ENCODE peak calls at places on chromosomes 13 and 19, in eight cellular contexts. R, O, H, S, P, A, V and L are unnamed samples.

GRCh38 chr19:42421591-42422031 is 5.6 kb downstream of the LIPE start:
- DNase-seq in O (peak), H (no peak), P (no peak), A (no peak), S (no peak), V (no peak), R (no peak), L (no peak)

GRCh38 chr19:49652723-49653465 is 10.9 kb downstream of the SCAF1 start:
- DNase-seq in P (no peak), V (no peak), R (no peak), O (no peak), A (no peak), S (no peak), H (no peak), L (no peak)

GRCh38 chr19:403221-404036 is 5.5 kb downstream of the C2CD4C start:
- DNase-seq in V (peak), P (no peak), R (no peak), H (no peak), S (no peak), A (no peak), O (no peak), L (no peak)

GRCh38 chr13:75635101-75635620 is 969 bp upstream of the LMO7 start:
- DNase-seq in H (no peak), P (no peak), O (no peak), V (no peak), A (peak), S (no peak), R (no peak), L (peak)

GRCh38 chr19:14059093-14059480 is 2.8 kb downstream of the PALM3 start:
- DNase-seq in A (no peak), V (no peak), S (no peak), H (no peak), P (peak), O (no peak), R (peak), L (peak)

GRCh38 chr19:52967772-52968171 is 5.1 kb upstream of the ZNF816 start:
- DNase-seq in V (no peak), P (no peak), O (no peak), R (no peak), S (no peak), H (no peak), A (no peak), L (no peak)

GRCh38 chr13:67117010-67117550 is 113.1 kb downstream of the PCDH9 start:
- DNase-seq in S (no peak), R (no peak), H (no peak), P (peak), A (no peak), O (no peak), V (no peak), L (no peak)

GRCh38 chr19:46746281-46746965 is at the start of gene STRN4:
- DNase-seq in H (peak), S (no peak), O (peak), P (peak), A (no peak), V (peak), R (peak), L (no peak)

GRCh38 chr13:42498521-42498920 is 75.4 kb upstream of the TNFSF11 start:
- DNase-seq in R (no peak), P (no peak), V (no peak), A (no peak), H (no peak), S (no peak), O (no peak), L (no peak)

GRCh38 chr13:30108913-30109237 is 198.5 kb downstream of the KATNAL1 start:
- DNase-seq in O (peak), V (no peak), H (no peak), R (no peak), P (no peak), S (peak), A (no peak), L (no peak)

GRCh38 chr19:11798391-11799296 is at the start of gene ZNF491:
- DNase-seq in V (peak), A (peak), S (peak), R (peak), P (peak), H (peak), O (peak), L (peak)

GRCh38 chr13:35724480-35724879 is 248.0 kb upstream of the MAB21L1 start:
- DNase-seq in V (no peak), O (no peak), H (no peak), R (no peak), A (peak), S (no peak), P (no peak), L (no peak)

GRCh38 chr13:108326318-108326717 is 56.8 kb downstream of the TNFSF13B start:
- DNase-seq in O (peak), P (no peak), S (no peak), H (no peak), R (no peak), V (no peak), A (no peak), L (no peak)

GRCh38 chr19:56933014-56933705 is 92.6 kb upstream of the PEG3 start:
- DNase-seq in V (peak), S (no peak), H (no peak), A (no peak), O (no peak), R (no peak), P (no peak), L (no peak)

GRCh38 chr13:74705438-74705837 is 571.2 kb upstream of the KLF12 start:
- DNase-seq in A (no peak), V (no peak), S (no peak), H (no peak), O (no peak), P (no peak), R (no peak), L (no peak)

GRCh38 chr13:26168835-26169234 is 53.3 kb downstream of the RNF6 start:
- DNase-seq in O (no peak), H (no peak), S (no peak), R (no peak), P (no peak), V (no peak), A (no peak), L (no peak)

GRCh38 chr19:4980087-4980486 is 11.2 kb downstream of the KDM4B start:
- DNase-seq in O (peak), A (no peak), H (no peak), V (no peak), R (no peak), S (no peak), P (no peak), L (no peak)

GRCh38 chr13:112748947-112749346 is 59.1 kb downstream of the ATP11A start:
- DNase-seq in H (no peak), S (no peak), R (no peak), A (peak), V (peak), P (no peak), O (peak), L (no peak)

GRCh38 chr13:90184355-90184754 is 1163.1 kb upstream of the MIR17HG start:
- DNase-seq in H (no peak), A (no peak), S (no peak), R (no peak), V (no peak), O (no peak), P (no peak), L (no peak)

GRCh38 chr13:41780736-41781708 is 179.9 kb downstream of the VWA8 start:
- DNase-seq in S (no peak), P (no peak), H (no peak), O (peak), R (no peak), A (peak), V (no peak), L (no peak)

GRCh38 chr13:78881054-78881453 is 222.1 kb upstream of the OBI1 start:
- DNase-seq in S (no peak), O (no peak), V (no peak), R (no peak), P (no peak), H (no peak), A (no peak), L (no peak)

GRCh38 chr19:4774136-4774535 is 17.4 kb upstream of the FEM1A start:
- DNase-seq in A (no peak), S (no peak), V (no peak), P (no peak), H (no peak), R (no peak), O (no peak), L (no peak)

GRCh38 chr13:66402071-66402470 is 828.1 kb downstream of the PCDH9 start:
- DNase-seq in V (no peak), O (no peak), A (peak), H (no peak), S (no peak), P (no peak), R (no peak), L (no peak)

GRCh38 chr19:39199025-39199424 is 2.3 kb downstream of the NCCRP1 start:
- DNase-seq in H (no peak), O (no peak), S (no peak), A (peak), V (peak), P (peak), R (peak), L (peak)